ENCODE peak calls at places on chromosome 16, in nine cellular contexts. K is GM23338, T is lower leg skin, J is heart left ventricle, Z is fibroblast of pulmonary artery, I is PC-9, F is left ventricle myocardium inferior, V is A673, H is cardiac muscle cell. A is an unnamed sample.

GRCh38 chr16:25707982-25708583 is 16.3 kb downstream of the HS3ST4 start:
- DNase-seq in I (no peak), F (no peak), Z (peak; percentile 3), K (peak; percentile 80), J (no peak), H (peak; percentile 50), V (peak; percentile 79), T (no peak), A (peak; percentile 1)

GRCh38 chr16:50059111-50059510 is 6.7 kb upstream of the HEATR3 start:
- DNase-seq in V (no peak), J (no peak), F (no peak), K (no peak), H (no peak), T (no peak), Z (no peak), I (no peak), A (no peak)

GRCh38 chr16:76446251-76446650 is 169.1 kb downstream of the CNTNAP4 start:
- DNase-seq in H (no peak), V (no peak), T (no peak), K (no peak), F (no peak), J (no peak), Z (no peak), I (no peak), A (no peak)

GRCh38 chr16:35181422-35182030 is 1722.1 kb downstream of the TP53TG3F start:
- DNase-seq in H (no peak), K (no peak), I (no peak), V (no peak), T (peak; percentile 49), F (no peak), J (no peak), Z (no peak), A (no peak)

GRCh38 chr16:66874079-66874775 is 6.1 kb upstream of the PDP2 start:
- DNase-seq in H (no peak), I (no peak), K (peak; percentile 16), V (no peak), T (no peak), J (no peak), F (no peak), Z (peak; percentile 59), A (no peak)

GRCh38 chr16:69607674-69608073 is 41.9 kb downstream of the NFAT5 start:
- DNase-seq in V (no peak), J (no peak), T (no peak), K (no peak), Z (no peak), F (no peak), H (no peak), I (no peak), A (no peak)

GRCh38 chr16:71205482-71206131 is 24.9 kb downstream of the HYDIN start:
- DNase-seq in V (no peak), H (no peak), F (peak; percentile 42), K (no peak), Z (no peak), T (no peak), I (no peak), J (peak; percentile 50), A (no peak)

GRCh38 chr16:69324585-69325253 is 5.7 kb downstream of the PDF start:
- DNase-seq in V (no peak), T (peak; percentile 71), I (no peak), K (no peak), F (no peak), H (no peak), Z (no peak), J (no peak), A (no peak)

GRCh38 chr16:53087101-53087500 is 32.3 kb downstream of the CHD9 start:
- DNase-seq in T (peak; percentile 8), J (no peak), K (no peak), I (no peak), F (no peak), H (no peak), V (no peak), Z (no peak), A (no peak)

GRCh38 chr16:89330177-89330856 is 112.8 kb downstream of the ZNF778 start:
- DNase-seq in I (peak; percentile 96), Z (peak; percentile 34), H (no peak), T (no peak), V (no peak), K (peak; percentile 60), F (peak; percentile 43), J (no peak), A (no peak)

GRCh38 chr16:23072769-23073549 is 76.3 kb downstream of the USP31 start:
- DNase-seq in F (no peak), I (no peak), T (no peak), H (no peak), V (no peak), K (peak; percentile 32), J (no peak), Z (peak; percentile 17), A (no peak)

GRCh38 chr16:23668873-23669272 is 9.8 kb upstream of the PLK1 start:
- DNase-seq in Z (no peak), H (no peak), J (no peak), T (no peak), K (no peak), V (no peak), I (no peak), F (no peak), A (no peak)

GRCh38 chr16:20051147-20051546 is 22.5 kb downstream of the GPR139 start:
- DNase-seq in J (no peak), I (no peak), V (no peak), K (no peak), F (no peak), T (no peak), Z (no peak), H (no peak), A (no peak)

GRCh38 chr16:23587726-23588125 is 8.4 kb downstream of the NDUFAB1 start:
- DNase-seq in T (no peak), Z (peak; percentile 81), H (no peak), J (no peak), V (no peak), K (no peak), I (no peak), F (peak; percentile 36), A (peak; percentile 19)

GRCh38 chr16:49527621-49528020 is 154.0 kb downstream of the C16orf78 start:
- DNase-seq in K (no peak), J (no peak), I (no peak), V (peak; percentile 22), F (no peak), H (no peak), Z (peak; percentile 4), T (no peak), A (no peak)

GRCh38 chr16:50037791-50038190 is 12.8 kb downstream of the CNEP1R1 start:
- DNase-seq in K (no peak), V (peak; percentile 55), F (no peak), J (no peak), T (no peak), H (no peak), I (no peak), Z (peak; percentile 65), A (no peak)

GRCh38 chr16:84040823-84041391 is 1.7 kb downstream of the SLC38A8 start:
- DNase-seq in V (no peak), Z (no peak), K (no peak), H (no peak), J (no peak), F (no peak), T (no peak), I (peak; percentile 42), A (peak; percentile 33)

GRCh38 chr16:2744711-2745110 is 7.7 kb upstream of the SRRM2 start:
- DNase-seq in T (no peak), F (no peak), J (no peak), Z (no peak), K (no peak), H (no peak), I (no peak), V (no peak), A (no peak)

GRCh38 chr16:70158261-70158939 is 15.2 kb upstream of the CLEC18C start:
- DNase-seq in I (no peak), Z (no peak), H (no peak), V (no peak), F (no peak), K (peak; percentile 37), T (no peak), J (no peak), A (no peak)

GRCh38 chr16:52861614-52862022 is 191.1 kb downstream of the CHD9NB start:
- DNase-seq in J (no peak), V (peak; percentile 80), Z (peak; percentile 1), K (peak; percentile 71), T (no peak), F (no peak), I (no peak), H (peak; percentile 48), A (no peak)

GRCh38 chr16:85220125-85220839 is 108.0 kb upstream of the CIBAR2 start:
- DNase-seq in I (no peak), V (peak; percentile 79), Z (peak; percentile 79), H (no peak), J (peak; percentile 86), T (no peak), K (no peak), F (peak; percentile 83), A (peak; percentile 78)
- TF ChIP-seq CTCF in I (no peak), V (no peak), Z (no peak), H (no peak), J (no peak), T (no peak), K (no peak), F (no peak), A (no peak)

GRCh38 chr16:56936491-56936890 is 4.5 kb downstream of the HERPUD1 start:
- DNase-seq in F (no peak), H (no peak), T (no peak), V (peak; percentile 60), J (no peak), Z (no peak), I (no peak), K (no peak), A (no peak)
- H3K4me3 ChIP-seq in F (peak overlapping the region; percentile 99), H (no peak overlapping the region), T (no peak overlapping the region), V (peak overlapping the region; percentile 94), J (no peak overlapping the region), Z (no peak overlapping the region), I (no peak overlapping the region), K (no peak overlapping the region), A (no peak overlapping the region)

DNA sequence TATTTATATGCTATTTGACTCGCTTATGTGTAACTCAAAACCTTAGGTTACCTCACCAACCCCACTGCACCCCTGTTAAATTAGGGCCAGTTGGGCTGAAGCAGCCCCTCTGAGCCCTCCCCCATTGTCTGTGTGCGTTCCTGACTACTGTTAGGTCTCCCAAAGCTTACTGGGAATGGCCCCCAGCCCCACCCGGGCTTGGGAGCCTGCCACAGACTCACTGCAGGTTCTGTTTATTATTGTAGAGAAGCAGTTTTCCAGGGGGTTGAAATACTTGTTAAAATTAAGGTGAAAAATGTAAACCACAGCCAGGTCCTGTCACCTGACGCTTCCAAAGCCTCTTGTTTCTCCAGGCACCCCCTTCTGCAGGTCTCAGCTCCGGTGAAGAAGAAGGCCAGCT is 151.7 kb downstream of the FOXL1 start:
- DNase-seq in V (no peak), I (no peak), F (no peak), T (no peak), Z (no peak), J (no peak), H (no peak), K (no peak), A (no peak)
- TF ChIP-seq CTCF in V (no peak), I (no peak), F (no peak), T (no peak), Z (no peak), J (no peak), H (no peak), K (no peak), A (no peak)

DNA sequence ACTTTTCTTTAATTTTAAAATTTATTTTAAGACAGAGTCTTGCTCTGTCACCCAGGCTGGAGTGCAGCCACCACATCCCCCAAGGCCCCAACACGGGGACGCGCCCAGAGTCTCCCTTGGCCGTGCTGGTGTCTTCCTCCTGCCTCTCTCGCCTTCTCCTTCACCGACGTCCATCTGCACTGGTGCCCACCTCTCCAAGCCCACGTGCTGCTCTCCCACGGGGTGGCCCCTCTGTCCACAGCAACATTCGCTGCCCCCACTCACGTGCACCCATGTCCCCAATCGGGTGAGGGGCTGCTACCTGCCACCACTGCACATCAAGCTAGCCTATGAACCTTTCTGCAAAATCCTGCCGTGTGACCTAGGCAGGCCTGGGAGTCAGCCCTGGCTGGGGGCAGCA is 3.1 kb downstream of the TMEM204 start:
- DNase-seq in H (no peak), K (no peak), T (no peak), V (no peak), J (no peak), F (no peak), I (no peak), Z (no peak), A (no peak)
- H3K4me3 ChIP-seq in H (no peak overlapping the region), K (no peak overlapping the region), T (no peak overlapping the region), V (no peak overlapping the region), J (peak overlapping the region; percentile 68), F (peak overlapping the region; percentile 83), I (no peak overlapping the region), Z (no peak overlapping the region), A (peak overlapping the region; percentile 85)

A was measured in HFF-Myc.